ENCODE peak calls at places on chromosomes 1 and 21, in eight cellular contexts. One of them, this sample, is unnamed.

GRCh38 chr1:33159577-33159976 is 22.3 kb downstream of the TRIM62 start:
- DNase-seq in testis: no peak
- DNase-seq in neural crest cell: no peak
- DNase-seq in fibroblast of lung: no peak
- DNase-seq in cardiac muscle cell: no peak
- DNase-seq in right lobe of liver: no peak
- DNase-seq in ovary: no peak
- DNase-seq in heart left ventricle: no peak
- DNase-seq in this sample: no peak

GRCh38 chr1:84442256-84442655 is 36.8 kb upstream of the RPF1 start:
- DNase-seq in fibroblast of lung: peak; percentile 94
- DNase-seq in cardiac muscle cell: peak; percentile 93
- DNase-seq in testis: no peak
- DNase-seq in right lobe of liver: no peak
- DNase-seq in heart left ventricle: no peak
- DNase-seq in ovary: no peak
- DNase-seq in neural crest cell: no peak
- DNase-seq in this sample: no peak

GRCh38 chr1:112701227-112702066 is 5.5 kb downstream of the RHOC start:
- DNase-seq in fibroblast of lung: no peak
- DNase-seq in ovary: no peak
- DNase-seq in heart left ventricle: no peak
- DNase-seq in testis: no peak
- DNase-seq in neural crest cell: no peak
- DNase-seq in cardiac muscle cell: no peak
- DNase-seq in right lobe of liver: no peak
- DNase-seq in this sample: no peak

GRCh38 chr21:41378849-41379248 is 17.0 kb downstream of the MX2 start:
- DNase-seq in testis: no peak
- DNase-seq in ovary: no peak
- DNase-seq in cardiac muscle cell: no peak
- DNase-seq in neural crest cell: no peak
- DNase-seq in heart left ventricle: no peak
- DNase-seq in fibroblast of lung: no peak
- DNase-seq in right lobe of liver: no peak
- DNase-seq in this sample: no peak

GRCh38 chr1:10947691-10948462 is 64.6 kb upstream of the TARDBP start:
- DNase-seq in testis: no peak
- DNase-seq in cardiac muscle cell: no peak
- DNase-seq in neural crest cell: no peak
- DNase-seq in ovary: no peak
- DNase-seq in heart left ventricle: no peak
- DNase-seq in right lobe of liver: no peak
- DNase-seq in fibroblast of lung: no peak
- DNase-seq in this sample: no peak

GRCh38 chr1:85268801-85269585 is 7.4 kb downstream of the BCL10 start:
- DNase-seq in neural crest cell: no peak
- DNase-seq in testis: no peak
- DNase-seq in heart left ventricle: no peak
- DNase-seq in right lobe of liver: no peak
- DNase-seq in ovary: no peak
- DNase-seq in fibroblast of lung: no peak
- DNase-seq in cardiac muscle cell: no peak
- DNase-seq in this sample: no peak

GRCh38 chr1:204340137-204340536 is 19.6 kb downstream of the PLEKHA6 start:
- DNase-seq in fibroblast of lung: no peak
- DNase-seq in cardiac muscle cell: no peak
- DNase-seq in right lobe of liver: no peak
- DNase-seq in heart left ventricle: no peak
- DNase-seq in neural crest cell: no peak
- DNase-seq in ovary: no peak
- DNase-seq in testis: no peak
- DNase-seq in this sample: no peak

GRCh38 chr1:38991638-38992449 is 768 bp downstream of the AKIRIN1 start:
- DNase-seq in testis: peak; percentile 43
- DNase-seq in heart left ventricle: peak; percentile 49
- DNase-seq in ovary: no peak
- DNase-seq in cardiac muscle cell: peak; percentile 49
- DNase-seq in neural crest cell: peak; percentile 20
- DNase-seq in fibroblast of lung: peak; percentile 31
- DNase-seq in right lobe of liver: peak; percentile 59
- DNase-seq in this sample: no peak

GRCh38 chr1:62687903-62688686 is at the start of gene DOCK7:
- DNase-seq in neural crest cell: peak; percentile 83
- DNase-seq in heart left ventricle: peak; percentile 74
- DNase-seq in right lobe of liver: peak; percentile 87
- DNase-seq in cardiac muscle cell: peak; percentile 88
- DNase-seq in fibroblast of lung: peak; percentile 83
- DNase-seq in ovary: peak; percentile 76
- DNase-seq in testis: peak; percentile 85
- DNase-seq in this sample: peak; percentile 30

GRCh38 chr1:58968360-58968952 is 184.6 kb upstream of the JUN start:
- DNase-seq in right lobe of liver: peak; percentile 90
- DNase-seq in testis: peak; percentile 77
- DNase-seq in cardiac muscle cell: peak; percentile 88
- DNase-seq in neural crest cell: no peak
- DNase-seq in ovary: peak; percentile 76
- DNase-seq in fibroblast of lung: peak; percentile 82
- DNase-seq in heart left ventricle: peak; percentile 82
- DNase-seq in this sample: no peak

GRCh38 chr1:5998051-5998905 is 6.1 kb upstream of the NPHP4 start:
- DNase-seq in testis: no peak
- DNase-seq in right lobe of liver: no peak
- DNase-seq in fibroblast of lung: no peak
- DNase-seq in heart left ventricle: no peak
- DNase-seq in neural crest cell: no peak
- DNase-seq in cardiac muscle cell: no peak
- DNase-seq in ovary: no peak
- DNase-seq in this sample: no peak

GRCh38 chr1:232127190-232127589 is 500.6 kb downstream of the DISC1 start:
- DNase-seq in ovary: no peak
- DNase-seq in fibroblast of lung: peak; percentile 72
- DNase-seq in testis: no peak
- DNase-seq in neural crest cell: no peak
- DNase-seq in right lobe of liver: no peak
- DNase-seq in heart left ventricle: no peak
- DNase-seq in cardiac muscle cell: peak; percentile 59
- DNase-seq in this sample: no peak

GRCh38 chr1:58773406-58773840 is 10.4 kb downstream of the JUN start:
- DNase-seq in right lobe of liver: peak; percentile 56
- DNase-seq in fibroblast of lung: peak; percentile 60
- DNase-seq in ovary: no peak
- DNase-seq in neural crest cell: no peak
- DNase-seq in cardiac muscle cell: peak; percentile 85
- DNase-seq in testis: peak; percentile 55
- DNase-seq in heart left ventricle: peak; percentile 88
- DNase-seq in this sample: no peak

GRCh38 chr21:41864311-41865001 is 14.7 kb downstream of the PRDM15 start:
- DNase-seq in fibroblast of lung: no peak
- DNase-seq in ovary: no peak
- DNase-seq in heart left ventricle: no peak
- DNase-seq in testis: no peak
- DNase-seq in neural crest cell: no peak
- DNase-seq in cardiac muscle cell: no peak
- DNase-seq in right lobe of liver: no peak
- DNase-seq in this sample: no peak

GRCh38 chr1:32953495-32953894 is 11.1 kb downstream of the RNF19B start:
- DNase-seq in heart left ventricle: no peak
- DNase-seq in neural crest cell: no peak
- DNase-seq in fibroblast of lung: peak; percentile 9
- DNase-seq in cardiac muscle cell: no peak
- DNase-seq in right lobe of liver: no peak
- DNase-seq in ovary: no peak
- DNase-seq in testis: no peak
- DNase-seq in this sample: no peak

GRCh38 chr1:107919953-107920352 is 45.0 kb downstream of the VAV3 start:
- DNase-seq in cardiac muscle cell: peak; percentile 37
- DNase-seq in right lobe of liver: no peak
- DNase-seq in fibroblast of lung: no peak
- DNase-seq in ovary: no peak
- DNase-seq in testis: no peak
- DNase-seq in heart left ventricle: no peak
- DNase-seq in neural crest cell: no peak
- DNase-seq in this sample: no peak

GRCh38 chr21:22174746-22175145 is 1176.5 kb downstream of the NCAM2 start:
- DNase-seq in right lobe of liver: no peak
- DNase-seq in testis: no peak
- DNase-seq in neural crest cell: no peak
- DNase-seq in ovary: no peak
- DNase-seq in cardiac muscle cell: no peak
- DNase-seq in heart left ventricle: no peak
- DNase-seq in fibroblast of lung: no peak
- DNase-seq in this sample: no peak

DNA sequence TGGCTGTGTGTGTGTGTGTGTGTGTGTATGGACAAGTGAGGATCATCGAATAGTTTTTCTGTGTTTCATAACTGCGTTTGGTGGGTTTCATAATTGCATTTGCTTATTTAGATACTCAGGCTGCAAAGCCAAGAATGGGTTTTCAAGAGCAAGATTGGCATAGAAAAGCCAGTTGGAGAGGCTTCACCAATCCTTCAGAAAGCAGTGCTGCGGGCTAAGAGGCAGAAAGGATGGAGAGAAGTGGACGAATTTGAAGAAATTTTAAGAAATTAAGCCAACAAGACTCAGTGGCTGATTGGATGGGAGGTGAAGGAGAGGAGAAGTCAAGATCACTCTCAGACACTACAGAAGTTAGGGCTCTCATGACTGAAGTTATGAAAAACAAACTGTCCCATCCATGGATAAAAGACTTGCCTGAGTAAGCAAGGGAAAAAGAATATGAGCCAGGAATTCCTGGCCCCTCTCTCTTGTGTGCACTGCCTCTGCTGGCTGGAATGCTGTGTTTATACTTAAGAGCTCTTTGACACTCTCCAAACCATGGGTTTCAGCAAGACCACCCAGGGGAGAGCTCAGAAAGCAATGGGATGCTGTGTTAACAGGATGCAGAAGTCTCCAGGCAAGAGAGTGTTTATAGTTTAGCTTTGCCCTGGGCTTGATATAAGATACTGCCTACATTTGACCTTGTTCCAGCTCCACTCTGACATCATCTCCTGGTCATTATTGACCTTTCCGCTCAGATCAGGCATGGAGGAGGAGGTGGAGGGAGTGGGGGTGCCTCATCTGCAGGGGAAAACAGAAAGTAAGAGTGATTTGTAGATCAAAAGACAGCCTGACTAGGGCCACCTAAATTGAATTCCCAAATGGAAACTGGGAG is 232.0 kb upstream of the PLXNA2 start:
- DNase-seq in ovary: peak; percentile 41
- DNase-seq in fibroblast of lung: peak; percentile 51
- DNase-seq in heart left ventricle: peak; percentile 33
- DNase-seq in cardiac muscle cell: peak; percentile 9
- DNase-seq in right lobe of liver: no peak
- DNase-seq in neural crest cell: no peak
- DNase-seq in testis: no peak
- DNase-seq in this sample: no peak
- TF ChIP-seq CTCF in ovary: no peak
- TF ChIP-seq CTCF in fibroblast of lung: peak; percentile 27
- TF ChIP-seq CTCF in heart left ventricle: peak; percentile 44
- TF ChIP-seq CTCF in cardiac muscle cell: peak; percentile 16
- TF ChIP-seq CTCF in right lobe of liver: peak; percentile 16
- TF ChIP-seq CTCF in neural crest cell: peak; percentile 48
- TF ChIP-seq CTCF in testis: no peak
- TF ChIP-seq CTCF in this sample: no peak

GRCh38 chr1:228259951-228260350 is 52.1 kb downstream of the OBSCN start:
- DNase-seq in neural crest cell: no peak
- DNase-seq in testis: no peak
- DNase-seq in fibroblast of lung: no peak
- DNase-seq in ovary: no peak
- DNase-seq in heart left ventricle: no peak
- DNase-seq in right lobe of liver: no peak
- DNase-seq in cardiac muscle cell: no peak
- DNase-seq in this sample: no peak
- TF ChIP-seq CTCF in neural crest cell: peak; percentile 15
- TF ChIP-seq CTCF in testis: no peak
- TF ChIP-seq CTCF in fibroblast of lung: no peak
- TF ChIP-seq CTCF in ovary: no peak
- TF ChIP-seq CTCF in heart left ventricle: no peak
- TF ChIP-seq CTCF in right lobe of liver: no peak
- TF ChIP-seq CTCF in cardiac muscle cell: peak; percentile 25
- TF ChIP-seq CTCF in this sample: no peak

GRCh38 chr1:172322219-172323061 is 98.0 kb upstream of the C1orf105 start:
- DNase-seq in fibroblast of lung: peak; percentile 88
- DNase-seq in neural crest cell: no peak
- DNase-seq in cardiac muscle cell: peak; percentile 93
- DNase-seq in ovary: no peak
- DNase-seq in right lobe of liver: no peak
- DNase-seq in testis: no peak
- DNase-seq in heart left ventricle: peak; percentile 27
- DNase-seq in this sample: no peak
- TF ChIP-seq CTCF in fibroblast of lung: no peak
- TF ChIP-seq CTCF in neural crest cell: no peak
- TF ChIP-seq CTCF in cardiac muscle cell: no peak
- TF ChIP-seq CTCF in ovary: no peak
- TF ChIP-seq CTCF in right lobe of liver: no peak
- TF ChIP-seq CTCF in testis: no peak
- TF ChIP-seq CTCF in heart left ventricle: no peak
- TF ChIP-seq CTCF in this sample: no peak

DNA sequence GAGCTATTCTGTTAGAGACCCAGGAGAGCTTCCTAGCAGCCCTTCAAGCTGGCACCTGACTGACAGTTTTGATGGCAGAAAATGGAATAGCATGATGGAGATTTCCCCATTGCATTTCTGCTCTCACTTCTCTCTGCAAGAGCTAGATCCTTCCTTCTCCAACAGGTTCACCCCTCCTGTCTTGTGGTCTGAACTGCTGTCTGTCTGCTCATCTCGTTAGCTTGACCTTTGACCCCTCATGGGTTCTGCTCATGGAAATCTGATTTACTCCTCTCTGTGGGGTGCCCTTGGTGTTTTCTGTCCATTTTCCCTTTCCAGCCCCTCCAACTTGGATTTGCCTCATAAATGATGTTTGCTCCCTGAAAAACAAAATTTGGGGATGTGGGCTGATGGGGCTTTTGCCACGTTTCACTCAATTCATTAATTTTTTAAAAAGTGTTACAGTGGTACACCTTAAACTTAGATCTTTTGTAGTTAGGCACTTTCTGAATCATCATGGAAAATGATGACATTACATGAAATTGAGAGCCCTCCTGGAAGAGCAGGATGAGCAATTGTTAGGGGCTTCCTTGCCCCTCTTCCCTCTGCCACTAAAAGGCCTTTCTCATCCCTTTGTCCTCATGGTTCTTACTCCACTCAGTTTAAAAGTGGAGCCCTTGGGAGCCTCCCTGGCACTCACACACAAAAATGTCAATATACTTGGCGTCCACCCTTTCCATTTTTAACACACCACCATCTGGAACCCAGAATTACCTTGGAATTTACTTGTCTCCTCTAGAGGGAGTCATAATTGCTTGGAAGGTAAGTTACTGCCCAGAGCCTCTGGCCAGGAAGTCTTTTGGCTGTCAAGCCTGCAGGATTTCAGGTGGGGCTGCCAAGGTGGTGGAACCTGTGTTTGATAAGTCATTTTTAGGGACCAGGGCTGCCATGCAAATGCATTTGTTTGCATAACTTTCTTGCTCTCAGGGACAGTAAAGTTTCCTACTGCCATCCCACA is 31.9 kb upstream of the IL19 start:
- DNase-seq in neural crest cell: no peak
- DNase-seq in ovary: no peak
- DNase-seq in heart left ventricle: no peak
- DNase-seq in fibroblast of lung: peak; percentile 39
- DNase-seq in testis: no peak
- DNase-seq in cardiac muscle cell: peak; percentile 39
- DNase-seq in right lobe of liver: no peak
- DNase-seq in this sample: no peak
- TF ChIP-seq CTCF in neural crest cell: peak; percentile 54
- TF ChIP-seq CTCF in ovary: no peak
- TF ChIP-seq CTCF in heart left ventricle: peak; percentile 29
- TF ChIP-seq CTCF in fibroblast of lung: peak; percentile 45
- TF ChIP-seq CTCF in testis: no peak
- TF ChIP-seq CTCF in cardiac muscle cell: peak; percentile 42
- TF ChIP-seq CTCF in right lobe of liver: no peak
- TF ChIP-seq CTCF in this sample: no peak

This sample was measured in natural killer cell.